ENCODE peak calls at places on chromosomes 1 and 21, in four cellular contexts. One of them, this sample, is unnamed.

GRCh38 chr1:166490437-166490784 is 323.6 kb upstream of the FAM78B start:
- DNase-seq in left lung: no peak
- DNase-seq in sigmoid colon: no peak
- DNase-seq in endothelial cell: no peak
- DNase-seq in this sample: no peak

GRCh38 chr1:10730985-10731384 is 65.5 kb downstream of the CASZ1 start:
- DNase-seq in endothelial cell: no peak
- DNase-seq in sigmoid colon: no peak
- DNase-seq in left lung: no peak
- DNase-seq in this sample: no peak

GRCh38 chr21:42108554-42108885 is 37.4 kb downstream of the UMODL1 start:
- DNase-seq in endothelial cell: no peak
- DNase-seq in sigmoid colon: no peak
- DNase-seq in left lung: no peak
- DNase-seq in this sample: peak; percentile 92

GRCh38 chr1:229342305-229342901 is 444 bp downstream of the CCSAP start:
- DNase-seq in left lung: peak; percentile 89
- DNase-seq in sigmoid colon: peak; percentile 91
- DNase-seq in endothelial cell: peak; percentile 72
- DNase-seq in this sample: peak; percentile 93

GRCh38 chr1:63662846-63663245 is 69.6 kb downstream of the PGM1 start:
- DNase-seq in sigmoid colon: no peak
- DNase-seq in endothelial cell: no peak
- DNase-seq in left lung: no peak
- DNase-seq in this sample: no peak

GRCh38 chr1:54122992-54123391 is 29.8 kb downstream of the CDCP2 start:
- DNase-seq in left lung: no peak
- DNase-seq in sigmoid colon: no peak
- DNase-seq in endothelial cell: no peak
- DNase-seq in this sample: peak; percentile 37

GRCh38 chr1:223531742-223532341 is 133.7 kb downstream of the CAPN8 start:
- DNase-seq in endothelial cell: peak; percentile 76
- DNase-seq in left lung: no peak
- DNase-seq in sigmoid colon: no peak
- DNase-seq in this sample: no peak

GRCh38 chr1:115343200-115343737 is 5.2 kb upstream of the NGF start:
- DNase-seq in left lung: no peak
- DNase-seq in endothelial cell: no peak
- DNase-seq in sigmoid colon: no peak
- DNase-seq in this sample: no peak

GRCh38 chr1:50271968-50272578 is 151.2 kb downstream of the DMRTA2 start:
- DNase-seq in endothelial cell: peak; percentile 73
- DNase-seq in left lung: no peak
- DNase-seq in sigmoid colon: no peak
- DNase-seq in this sample: no peak

GRCh38 chr1:202306535-202307345 is 35.0 kb downstream of the UBE2T start:
- DNase-seq in endothelial cell: no peak
- DNase-seq in sigmoid colon: no peak
- DNase-seq in left lung: no peak
- DNase-seq in this sample: no peak

GRCh38 chr1:19786988-19787423 is 12.7 kb downstream of the TMCO4 start:
- DNase-seq in endothelial cell: no peak
- DNase-seq in left lung: no peak
- DNase-seq in sigmoid colon: no peak
- DNase-seq in this sample: no peak

GRCh38 chr1:100879422-100879821 is 15.2 kb downstream of the EXTL2 start:
- DNase-seq in left lung: no peak
- DNase-seq in endothelial cell: no peak
- DNase-seq in sigmoid colon: no peak
- DNase-seq in this sample: no peak

GRCh38 chr1:51518033-51518729 is 885 bp downstream of the EPS15 start:
- DNase-seq in sigmoid colon: peak; percentile 68
- DNase-seq in left lung: peak; percentile 53
- DNase-seq in endothelial cell: peak; percentile 46
- DNase-seq in this sample: no peak

GRCh38 chr1:97304366-97304765 is 582.8 kb downstream of the PTBP2 start:
- DNase-seq in left lung: no peak
- DNase-seq in sigmoid colon: no peak
- DNase-seq in endothelial cell: no peak
- DNase-seq in this sample: no peak

GRCh38 chr1:235106457-235106856 is 22.2 kb downstream of the TOMM20 start:
- DNase-seq in left lung: no peak
- DNase-seq in sigmoid colon: no peak
- DNase-seq in endothelial cell: no peak
- DNase-seq in this sample: no peak

GRCh38 chr1:172976222-172977041 is 74.3 kb downstream of the TNFSF18 start:
- DNase-seq in left lung: no peak
- DNase-seq in sigmoid colon: no peak
- DNase-seq in endothelial cell: no peak
- DNase-seq in this sample: no peak

GRCh38 chr1:238960071-238960470 is 426.3 kb upstream of the CHRM3 start:
- DNase-seq in endothelial cell: no peak
- DNase-seq in left lung: no peak
- DNase-seq in sigmoid colon: no peak
- DNase-seq in this sample: no peak

GRCh38 chr1:246182149-246182851 is 324.8 kb downstream of the SMYD3 start:
- DNase-seq in endothelial cell: no peak
- DNase-seq in left lung: no peak
- DNase-seq in sigmoid colon: no peak
- DNase-seq in this sample: no peak

GRCh38 chr1:212960932-212961331 is 10.6 kb downstream of the VASH2 start:
- DNase-seq in endothelial cell: no peak
- DNase-seq in sigmoid colon: no peak
- DNase-seq in left lung: no peak
- DNase-seq in this sample: no peak

GRCh38 chr1:20480261-20481157 is 5.5 kb downstream of the CAMK2N1 start:
- DNase-seq in left lung: no peak
- DNase-seq in endothelial cell: no peak
- DNase-seq in sigmoid colon: no peak
- DNase-seq in this sample: no peak

GRCh38 chr1:172002725-172003345 is 161.5 kb downstream of the DNM3 start:
- DNase-seq in endothelial cell: peak; percentile 20
- DNase-seq in left lung: no peak
- DNase-seq in sigmoid colon: no peak
- DNase-seq in this sample: no peak

GRCh38 chr1:246583448-246584185 is 17.4 kb downstream of the CNST start:
- DNase-seq in sigmoid colon: no peak
- DNase-seq in left lung: no peak
- DNase-seq in endothelial cell: no peak
- DNase-seq in this sample: no peak

GRCh38 chr1:57600424-57600823 is 176.6 kb upstream of the DAB1 start:
- DNase-seq in sigmoid colon: no peak
- DNase-seq in left lung: no peak
- DNase-seq in endothelial cell: no peak
- DNase-seq in this sample: no peak

GRCh38 chr1:78274814-78275213 is 216.0 kb upstream of the PTGFR start:
- DNase-seq in endothelial cell: no peak
- DNase-seq in left lung: no peak
- DNase-seq in sigmoid colon: no peak
- DNase-seq in this sample: no peak

GRCh38 chr1:49171941-49172593 is 395.4 kb upstream of the BEND5 start:
- DNase-seq in left lung: no peak
- DNase-seq in sigmoid colon: no peak
- DNase-seq in endothelial cell: no peak
- DNase-seq in this sample: no peak

GRCh38 chr1:173545688-173546087 is 57.2 kb downstream of the SLC9C2 start:
- DNase-seq in sigmoid colon: no peak
- DNase-seq in endothelial cell: no peak
- DNase-seq in left lung: no peak
- DNase-seq in this sample: no peak

GRCh38 chr1:8816831-8817412 is 518 bp downstream of the RERE start:
- DNase-seq in sigmoid colon: peak; percentile 74
- DNase-seq in left lung: peak; percentile 54
- DNase-seq in endothelial cell: peak; percentile 26
- DNase-seq in this sample: no peak

GRCh38 chr1:44019398-44020044 is 11.7 kb downstream of the SLC6A9 start:
- DNase-seq in left lung: no peak
- DNase-seq in endothelial cell: no peak
- DNase-seq in sigmoid colon: no peak
- DNase-seq in this sample: no peak

GRCh38 chr21:41289431-41289830 is 27.2 kb upstream of the FAM3B start:
- DNase-seq in endothelial cell: no peak
- DNase-seq in left lung: no peak
- DNase-seq in sigmoid colon: no peak
- DNase-seq in this sample: no peak

GRCh38 chr1:18243503-18244175 is 136.0 kb downstream of the IGSF21 start:
- DNase-seq in sigmoid colon: no peak
- DNase-seq in left lung: no peak
- DNase-seq in endothelial cell: no peak
- DNase-seq in this sample: peak; percentile 55

GRCh38 chr1:18249691-18250090 is 142.1 kb downstream of the IGSF21 start:
- DNase-seq in endothelial cell: no peak
- DNase-seq in left lung: no peak
- DNase-seq in sigmoid colon: no peak
- DNase-seq in this sample: no peak

GRCh38 chr1:18244762-18245161 is 137.2 kb downstream of the IGSF21 start:
- DNase-seq in sigmoid colon: no peak
- DNase-seq in endothelial cell: no peak
- DNase-seq in left lung: no peak
- DNase-seq in this sample: no peak

GRCh38 chr1:18247151-18247550 is 139.6 kb downstream of the IGSF21 start:
- DNase-seq in sigmoid colon: no peak
- DNase-seq in left lung: no peak
- DNase-seq in endothelial cell: no peak
- DNase-seq in this sample: no peak

GRCh38 chr1:18246543-18246942 is 138.9 kb downstream of the IGSF21 start:
- DNase-seq in endothelial cell: no peak
- DNase-seq in sigmoid colon: no peak
- DNase-seq in left lung: no peak
- DNase-seq in this sample: no peak
- TF ChIP-seq CTCF in endothelial cell: no peak
- TF ChIP-seq CTCF in sigmoid colon: no peak
- TF ChIP-seq CTCF in left lung: no peak
- TF ChIP-seq CTCF in this sample: no peak

GRCh38 chr1:52786148-52786547 is 56.4 kb upstream of the ZYG11A start:
- DNase-seq in sigmoid colon: no peak
- DNase-seq in endothelial cell: no peak
- DNase-seq in left lung: no peak
- DNase-seq in this sample: no peak

GRCh38 chr1:52795464-52795863 is 47.1 kb upstream of the ZYG11A start:
- DNase-seq in endothelial cell: no peak
- DNase-seq in sigmoid colon: no peak
- DNase-seq in left lung: no peak
- DNase-seq in this sample: no peak

GRCh38 chr1:52792002-52792401 is 50.6 kb upstream of the ZYG11A start:
- DNase-seq in sigmoid colon: no peak
- DNase-seq in endothelial cell: no peak
- DNase-seq in left lung: no peak
- DNase-seq in this sample: no peak
- TF ChIP-seq CTCF in sigmoid colon: no peak
- TF ChIP-seq CTCF in endothelial cell: no peak
- TF ChIP-seq CTCF in left lung: no peak
- TF ChIP-seq CTCF in this sample: no peak

DNA sequence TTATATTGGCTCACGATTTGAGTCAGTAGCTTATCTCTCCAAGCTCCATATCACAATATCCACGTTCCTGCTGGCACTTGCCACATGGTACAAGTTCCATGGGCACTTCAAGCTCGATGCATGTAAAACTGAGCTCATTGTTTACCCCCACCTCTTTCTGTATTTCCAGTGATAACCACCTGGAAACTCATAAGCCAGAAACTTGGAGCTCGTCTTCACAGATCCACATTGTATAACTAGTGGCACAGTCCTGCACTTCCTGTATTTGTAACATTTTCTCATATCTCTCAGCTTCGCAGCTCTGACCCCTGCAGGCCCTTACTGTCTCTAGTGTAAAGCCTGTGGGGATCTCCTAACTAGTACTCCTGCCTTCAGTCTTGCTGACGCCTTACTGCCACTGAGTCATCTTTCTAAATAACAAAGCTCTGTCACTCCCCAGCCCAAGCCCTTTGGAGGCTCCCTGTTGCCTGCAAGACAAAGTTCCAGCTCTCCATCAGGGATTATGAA is 6.5 kb upstream of the C2CD4D start:
- DNase-seq in sigmoid colon: peak; percentile 24
- DNase-seq in endothelial cell: no peak
- DNase-seq in left lung: no peak
- DNase-seq in this sample: no peak
- TF ChIP-seq CTCF in sigmoid colon: no peak
- TF ChIP-seq CTCF in endothelial cell: no peak
- TF ChIP-seq CTCF in left lung: no peak
- TF ChIP-seq CTCF in this sample: no peak

DNA sequence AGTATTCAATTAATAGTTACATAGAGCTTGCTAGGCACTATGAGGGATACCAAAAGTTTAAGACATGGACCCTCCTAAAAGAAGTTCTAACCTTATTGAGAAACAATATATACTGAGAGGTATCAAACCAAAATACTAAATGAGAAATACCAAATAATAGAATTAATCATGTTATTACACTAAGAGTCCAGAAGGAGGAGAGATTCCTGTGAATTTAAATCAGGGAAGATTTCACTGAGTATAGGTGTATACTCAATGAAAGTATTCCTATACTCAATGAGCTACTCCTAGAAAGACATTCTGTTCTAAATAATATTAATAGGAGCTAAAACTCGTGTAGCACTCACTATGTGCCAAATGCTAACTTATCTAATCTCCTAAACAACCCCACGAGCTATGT is 9.4 kb downstream of the CR1L start:
- DNase-seq in left lung: no peak
- DNase-seq in endothelial cell: no peak
- DNase-seq in sigmoid colon: no peak
- DNase-seq in this sample: no peak
- TF ChIP-seq CTCF in left lung: no peak
- TF ChIP-seq CTCF in endothelial cell: peak; percentile 64
- TF ChIP-seq CTCF in sigmoid colon: no peak
- TF ChIP-seq CTCF in this sample: peak; percentile 74

GRCh38 chr1:240164742-240165141 is 73.1 kb downstream of the FMN2 start:
- DNase-seq in sigmoid colon: no peak
- DNase-seq in endothelial cell: no peak
- DNase-seq in left lung: no peak
- DNase-seq in this sample: no peak
- TF ChIP-seq CTCF in sigmoid colon: no peak
- TF ChIP-seq CTCF in endothelial cell: no peak
- TF ChIP-seq CTCF in left lung: no peak
- TF ChIP-seq CTCF in this sample: no peak

GRCh38 chr1:215181518-215181917 is 99.0 kb downstream of the KCNK2 start:
- DNase-seq in endothelial cell: no peak
- DNase-seq in sigmoid colon: no peak
- DNase-seq in left lung: no peak
- DNase-seq in this sample: no peak
- TF ChIP-seq CTCF in endothelial cell: no peak
- TF ChIP-seq CTCF in sigmoid colon: no peak
- TF ChIP-seq CTCF in left lung: no peak
- TF ChIP-seq CTCF in this sample: peak; percentile 41

This sample was measured in chondrocyte.